ENCODE peak calls at places on chromosomes 13 and 19, in ten cellular contexts. X is left ventricle myocardium inferior, B is OCI-LY7, O is fibroblast of lung, G is heart right ventricle, P is ovary, S is endothelial cell, R is BE2C, D is cardiac fibroblast, U is right atrium auricular region. A is an unnamed sample.

GRCh38 chr19:46975918-46976782 is 43.5 kb upstream of the NPAS1 start:
- DNase-seq in X (peak; percentile 96), B (no peak), O (peak; percentile 100), G (peak; percentile 94), P (peak; percentile 93), S (no peak), R (peak; percentile 53), D (peak; percentile 96), U (peak; percentile 98), A (peak; percentile 99)

GRCh38 chr13:113951246-113951999 is 22.5 kb downstream of the C13orf46 start:
- DNase-seq in X (peak; percentile 88), B (peak; percentile 39), O (peak; percentile 42), G (peak; percentile 89), P (peak; percentile 86), S (peak; percentile 68), R (peak; percentile 80), D (peak; percentile 79), U (peak; percentile 90), A (peak; percentile 46)

GRCh38 chr19:39563408-39563807 is 23.4 kb upstream of the EID2 start:
- DNase-seq in X (no peak), B (no peak), O (peak; percentile 70), G (no peak), P (no peak), S (no peak), R (no peak), D (peak; percentile 85), U (no peak), A (no peak)

GRCh38 chr19:52946322-52947310 is 16.1 kb downstream of the ZNF816 start:
- DNase-seq in X (peak; percentile 51), B (peak; percentile 13), O (peak; percentile 25), G (peak; percentile 18), P (peak; percentile 66), S (peak; percentile 73), R (peak; percentile 24), D (peak; percentile 14), U (no peak), A (no peak)

GRCh38 chr13:53045110-53045509 is 16.5 kb downstream of the OLFM4 start:
- DNase-seq in X (no peak), B (no peak), O (no peak), G (no peak), P (no peak), S (no peak), R (no peak), D (no peak), U (no peak), A (no peak)

GRCh38 chr19:536031-536880 is 4.7 kb downstream of the CDC34 start:
- DNase-seq in X (no peak), B (no peak), O (no peak), G (no peak), P (no peak), S (no peak), R (no peak), D (no peak), U (no peak), A (no peak)

GRCh38 chr19:47315125-47315821 is 5.6 kb downstream of the C5AR1 start:
- DNase-seq in X (peak; percentile 40), B (no peak), O (peak; percentile 86), G (no peak), P (no peak), S (no peak), R (no peak), D (peak; percentile 99), U (peak; percentile 79), A (peak; percentile 56)

GRCh38 chr19:53172892-53173291 is 14.0 kb upstream of the ZNF347 start:
- DNase-seq in X (no peak), B (no peak), O (peak; percentile 9), G (no peak), P (no peak), S (no peak), R (no peak), D (peak; percentile 33), U (no peak), A (no peak)

GRCh38 chr13:27174766-27175455 is 3.3 kb upstream of the USP12 start:
- DNase-seq in X (no peak), B (no peak), O (no peak), G (no peak), P (no peak), S (no peak), R (no peak), D (peak; percentile 48), U (no peak), A (no peak)

GRCh38 chr13:58202099-58202498 is 570.6 kb downstream of the PCDH17 start:
- DNase-seq in X (no peak), B (no peak), O (no peak), G (no peak), P (no peak), S (no peak), R (no peak), D (no peak), U (no peak), A (no peak)

GRCh38 chr19:5067666-5068065 is 98.8 kb downstream of the KDM4B start:
- DNase-seq in X (no peak), B (no peak), O (no peak), G (no peak), P (no peak), S (no peak), R (no peak), D (no peak), U (no peak), A (no peak)

GRCh38 chr13:67230774-67231480 is 791 bp upstream of the PCDH9 start:
- DNase-seq in X (peak; percentile 51), B (peak; percentile 42), O (peak; percentile 77), G (peak; percentile 61), P (peak; percentile 61), S (peak; percentile 73), R (peak; percentile 69), D (peak; percentile 77), U (no peak), A (peak; percentile 7)

GRCh38 chr13:109465151-109465550 is 321.2 kb downstream of the IRS2 start:
- DNase-seq in X (no peak), B (no peak), O (no peak), G (no peak), P (no peak), S (no peak), R (no peak), D (peak; percentile 8), U (no peak), A (peak; percentile 30)

GRCh38 chr13:73718248-73718647 is 416.0 kb downstream of the KLF12 start:
- DNase-seq in X (no peak), B (no peak), O (no peak), G (no peak), P (no peak), S (no peak), R (no peak), D (no peak), U (no peak), A (no peak)

GRCh38 chr13:73721571-73721970 is 412.6 kb downstream of the KLF12 start:
- DNase-seq in X (no peak), B (no peak), O (no peak), G (no peak), P (no peak), S (no peak), R (no peak), D (no peak), U (no peak), A (no peak)

GRCh38 chr13:73717632-73718031 is 416.6 kb downstream of the KLF12 start:
- DNase-seq in X (no peak), B (no peak), O (peak; percentile 81), G (no peak), P (no peak), S (no peak), R (no peak), D (peak; percentile 64), U (no peak), A (no peak)

GRCh38 chr13:73720216-73720840 is 413.9 kb downstream of the KLF12 start:
- DNase-seq in X (no peak), B (no peak), O (peak; percentile 41), G (no peak), P (no peak), S (no peak), R (no peak), D (peak; percentile 35), U (no peak), A (no peak)

DNA sequence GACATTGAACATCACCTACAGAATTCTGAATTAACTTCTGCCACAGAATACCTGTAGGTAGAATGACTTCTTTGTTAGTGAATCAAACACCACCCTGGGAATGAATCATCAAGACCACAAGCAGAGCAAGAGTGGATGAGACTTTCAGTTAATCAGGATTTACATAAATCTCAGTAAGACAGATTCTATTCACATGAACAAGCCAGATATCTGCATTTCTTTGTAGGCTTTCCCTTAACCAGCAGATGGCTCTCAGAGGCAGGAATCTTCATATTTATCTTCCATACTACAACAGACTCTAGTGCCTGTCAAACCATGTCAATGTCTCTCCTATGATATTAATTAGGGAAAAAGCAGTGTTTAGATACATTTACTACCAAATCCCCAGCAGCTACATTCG is 412.1 kb downstream of the KLF12 start:
- DNase-seq in X (no peak), B (peak; percentile 3), O (peak; percentile 86), G (no peak), P (no peak), S (no peak), R (no peak), D (peak; percentile 67), U (no peak), A (no peak)
- TF ChIP-seq CTCF in X (no peak), B (peak; percentile 52), O (no peak), G (no peak), P (no peak), S (no peak), R (peak; percentile 57), D (peak; percentile 42), U (no peak), A (peak; percentile 37)

GRCh38 chr13:97911311-97912138 is 42.0 kb upstream of the IPO5 start:
- DNase-seq in X (no peak), B (peak; percentile 21), O (peak; percentile 40), G (no peak), P (no peak), S (peak; percentile 5), R (peak; percentile 25), D (peak; percentile 59), U (no peak), A (no peak)
- TF ChIP-seq CTCF in X (peak; percentile 48), B (peak; percentile 62), O (no peak), G (no peak), P (no peak), S (peak; percentile 33), R (peak; percentile 65), D (peak; percentile 50), U (no peak), A (peak; percentile 34)

GRCh38 chr13:111039735-111040134 is 75.4 kb upstream of the ARHGEF7 start:
- DNase-seq in X (no peak), B (no peak), O (no peak), G (no peak), P (no peak), S (no peak), R (no peak), D (no peak), U (no peak), A (no peak)
- TF ChIP-seq CTCF in X (no peak), B (no peak), O (no peak), G (no peak), P (no peak), S (no peak), R (no peak), D (no peak), U (no peak), A (no peak)

GRCh38 chr19:35088514-35088913 is 27.1 kb upstream of the FXYD3 start:
- DNase-seq in X (no peak), B (peak; percentile 21), O (peak; percentile 88), G (no peak), P (no peak), S (no peak), R (no peak), D (peak; percentile 85), U (no peak), A (no peak)
- TF ChIP-seq CTCF in X (no peak), B (no peak), O (no peak), G (no peak), P (no peak), S (no peak), R (no peak), D (no peak), U (no peak), A (no peak)

A was measured in AG09319.